ENCODE peak calls at places on chromosomes 12 and 14, in six cellular contexts. Z is Peyer's patch; G is spleen; V is CD8-positive, alpha-beta T cell; D is ovary; H is A549. M is an unnamed sample.

GRCh38 chr14:102902086-102902485 is 20.4 kb upstream of the AMN start:
- DNase-seq in D (no peak), V (no peak), H (no peak), Z (no peak), G (peak), M (no peak)

GRCh38 chr14:58744951-58745350 is 107.2 kb downstream of the DACT1 start:
- DNase-seq in G (no peak), D (no peak), V (no peak), H (no peak), Z (no peak), M (no peak)

GRCh38 chr12:105279460-105280056 is 43.6 kb upstream of the APPL2 start:
- DNase-seq in G (no peak), D (no peak), Z (no peak), V (peak), H (no peak), M (no peak)

GRCh38 chr12:51755251-51755650 is 93.3 kb downstream of the FIGNL2 start:
- DNase-seq in D (no peak), V (no peak), G (no peak), Z (no peak), H (no peak), M (no peak)

GRCh38 chr12:86801439-86801838 is 545.2 kb upstream of the MGAT4C start:
- DNase-seq in D (no peak), G (no peak), V (no peak), Z (no peak), H (no peak), M (no peak)

GRCh38 chr14:102501751-102502315 is 7.7 kb downstream of the ANKRD9 start:
- DNase-seq in G (no peak), H (no peak), V (no peak), D (no peak), Z (no peak), M (no peak)

GRCh38 chr12:66092559-66093269 is 37.8 kb downstream of the LLPH start:
- DNase-seq in D (no peak), Z (no peak), H (no peak), V (no peak), G (no peak), M (peak)

GRCh38 chr14:33364536-33364935 is 425.9 kb downstream of the NPAS3 start:
- DNase-seq in Z (no peak), D (no peak), H (no peak), G (no peak), V (no peak), M (no peak)

GRCh38 chr14:39641224-39641623 is 209.0 kb upstream of the FBXO33 start:
- DNase-seq in D (no peak), G (no peak), Z (no peak), H (no peak), V (no peak), M (no peak)

GRCh38 chr14:20904393-20905029 is 13.3 kb downstream of the RNASE3 start:
- DNase-seq in H (no peak), V (no peak), Z (no peak), G (no peak), D (no peak), M (no peak)

GRCh38 chr14:67695394-67695949 is at the start of gene RDH11:
- DNase-seq in V (peak), D (peak), H (peak), G (peak), Z (peak), M (no peak)

GRCh38 chr12:54001283-54002187 is 1.6 kb downstream of the HOXC9 start:
- DNase-seq in G (peak), V (no peak), H (no peak), D (no peak), Z (no peak), M (no peak)

GRCh38 chr14:99603471-99603933 is 505 bp downstream of the CCDC85C start:
- DNase-seq in G (peak), Z (no peak), V (peak), H (no peak), D (peak), M (no peak)

DNA sequence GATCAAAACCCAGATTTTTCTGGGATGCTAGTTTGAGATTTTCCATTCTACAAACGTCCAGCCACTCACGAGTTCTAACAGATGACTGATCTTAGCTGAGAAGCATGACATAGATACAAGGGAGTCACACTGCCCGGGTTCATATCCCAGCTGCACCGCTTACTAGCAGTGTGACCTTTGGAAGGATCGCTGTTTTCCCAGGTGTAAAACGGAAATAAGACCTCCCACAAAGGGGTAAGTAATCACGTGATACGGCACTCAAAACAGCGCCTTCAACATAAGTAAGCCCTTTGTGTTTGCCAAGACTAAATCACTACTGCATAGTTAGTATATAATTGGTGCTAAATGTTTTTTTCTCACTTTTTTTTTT is 624 bp upstream of the PWP1 start:
- DNase-seq in Z (no peak), V (no peak), D (no peak), G (no peak), H (peak), M (no peak)
- H3K4me3 ChIP-seq in Z (peak), V (peak), D (peak), G (peak), H (peak), M (peak)

GRCh38 chr14:38618514-38618913 is 362.6 kb upstream of the CLEC14A start:
- DNase-seq in G (no peak), H (no peak), D (no peak), V (no peak), Z (no peak), M (no peak)
- TF ChIP-seq CTCF in G (no peak), H (no peak), D (no peak), V (no peak), Z (no peak), M (no peak)

GRCh38 chr12:3651585-3652424 is 101.1 kb downstream of the CRACR2A start:
- DNase-seq in D (no peak), G (no peak), V (no peak), H (no peak), Z (no peak), M (no peak)
- H3K4me3 ChIP-seq in D (no peak), G (no peak), V (no peak), H (no peak), Z (no peak), M (no peak)

DNA sequence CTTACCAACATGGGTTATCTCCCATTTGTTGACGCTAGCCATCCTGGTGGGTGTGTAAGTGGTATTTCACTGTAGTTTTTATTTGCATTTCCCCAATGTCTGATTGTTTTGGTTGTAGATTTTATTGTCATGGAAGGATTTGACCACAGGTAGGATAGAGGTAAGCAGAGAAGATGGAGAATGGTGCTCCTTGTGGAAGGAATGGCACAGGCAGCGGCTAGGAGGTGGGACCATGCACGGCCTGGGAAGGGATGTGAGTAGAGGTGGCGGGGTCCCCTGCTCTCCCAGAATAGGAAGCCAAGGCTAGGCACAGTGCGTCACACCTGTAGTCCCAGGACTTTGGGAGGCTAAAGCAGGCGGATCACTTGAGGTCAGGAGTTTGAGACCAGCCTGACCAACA is 41.4 kb downstream of the PHETA1 start:
- DNase-seq in V (no peak), D (no peak), G (no peak), H (no peak), Z (no peak), M (no peak)
- TF ChIP-seq CTCF in V (no peak), D (no peak), G (no peak), H (no peak), Z (no peak), M (no peak)

GRCh38 chr12:132141976-132142678 is 2.0 kb downstream of the DDX51 start:
- DNase-seq in H (no peak), V (no peak), Z (no peak), D (no peak), G (peak), M (no peak)
- H3K4me3 ChIP-seq in H (no peak), V (no peak), Z (no peak), D (no peak), G (no peak), M (no peak)

DNA sequence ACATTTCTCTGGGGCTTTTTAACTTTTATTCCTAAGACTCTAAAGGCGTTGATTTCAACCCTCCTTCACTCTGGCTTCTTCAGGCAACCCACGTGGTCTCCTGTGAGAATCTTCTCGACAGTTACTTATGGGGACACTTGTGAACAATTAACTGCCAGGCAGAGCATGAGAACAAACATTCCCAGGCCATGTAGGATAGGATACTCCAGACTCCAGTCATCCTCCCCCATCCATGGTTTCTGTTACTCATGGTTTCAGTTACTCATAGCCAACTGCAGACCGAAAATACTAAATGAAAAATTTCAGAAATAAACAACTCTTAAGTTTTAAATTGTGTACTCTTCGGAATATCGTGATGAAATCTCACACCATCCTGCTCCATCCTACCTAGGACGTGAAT is 19.5 kb downstream of the GPR68 start:
- DNase-seq in D (no peak), V (no peak), G (no peak), Z (no peak), H (no peak), M (no peak)
- TF ChIP-seq CTCF in D (no peak), V (no peak), G (no peak), Z (no peak), H (no peak), M (no peak)

GRCh38 chr12:55612646-55613045 is 24.0 kb upstream of the OR10P1 start:
- DNase-seq in G (no peak), Z (no peak), V (no peak), H (no peak), D (no peak), M (no peak)

GRCh38 chr12:55610598-55610997 is 26.1 kb upstream of the OR10P1 start:
- DNase-seq in V (no peak), H (no peak), D (no peak), Z (no peak), G (no peak), M (no peak)

GRCh38 chr12:55619352-55620138 is 17.1 kb upstream of the OR10P1 start:
- DNase-seq in H (peak), G (no peak), Z (no peak), V (peak), D (no peak), M (peak)

DNA sequence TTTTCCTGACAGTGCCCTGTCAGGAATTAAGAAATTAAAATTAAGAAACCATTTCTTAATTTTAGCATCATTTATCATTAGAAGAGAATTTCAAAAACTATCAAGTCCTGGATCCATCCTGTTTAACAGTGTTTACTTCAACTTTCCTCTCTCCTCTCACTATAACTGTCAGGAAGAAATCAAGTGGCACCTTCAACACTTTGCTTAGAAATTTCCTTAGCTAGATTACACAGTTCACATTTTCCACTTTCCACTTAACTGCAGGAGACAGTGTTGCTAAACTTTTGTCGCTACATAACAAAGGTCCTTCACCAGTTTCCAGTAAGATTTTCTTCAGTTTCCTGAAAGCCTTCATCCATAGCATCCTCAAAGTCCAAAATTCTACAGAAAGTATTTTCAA is 21.9 kb upstream of the OR10P1 start:
- DNase-seq in V (no peak), Z (no peak), G (no peak), H (no peak), D (no peak), M (no peak)
- H3K4me3 ChIP-seq in V (no peak), Z (no peak), G (no peak), H (no peak), D (no peak), M (no peak)

GRCh38 chr12:20376984-20377383 is 8.6 kb downstream of the PDE3A start:
- DNase-seq in V (no peak), G (no peak), D (no peak), Z (no peak), H (no peak), M (no peak)
- TF ChIP-seq CTCF in V (no peak), G (peak), D (no peak), Z (no peak), H (peak), M (peak)

DNA sequence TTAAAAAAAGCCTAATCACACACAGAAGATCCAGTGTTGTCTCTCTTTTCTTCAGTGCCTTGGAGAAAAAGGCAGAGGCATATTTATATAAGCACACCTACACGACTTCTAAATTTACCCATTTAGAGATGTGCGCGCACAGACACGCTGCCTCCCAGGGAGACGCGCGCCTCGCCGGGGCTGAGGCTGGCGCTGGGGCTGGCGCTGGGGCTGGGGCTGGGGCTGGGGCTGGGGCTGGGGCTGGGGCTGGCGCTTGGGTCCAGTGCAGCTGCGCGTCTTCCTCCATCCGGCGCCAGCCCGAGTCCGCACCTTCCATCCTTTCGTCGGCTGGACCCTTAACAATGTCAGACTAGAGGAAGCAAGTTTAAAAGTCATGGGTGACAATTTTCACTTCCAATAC is 118.4 kb upstream of the ARID2 start:
- DNase-seq in H (no peak), G (no peak), V (no peak), Z (no peak), D (no peak), M (no peak)
- H3K4me3 ChIP-seq in H (no peak), G (no peak), V (no peak), Z (no peak), D (no peak), M (no peak)

DNA sequence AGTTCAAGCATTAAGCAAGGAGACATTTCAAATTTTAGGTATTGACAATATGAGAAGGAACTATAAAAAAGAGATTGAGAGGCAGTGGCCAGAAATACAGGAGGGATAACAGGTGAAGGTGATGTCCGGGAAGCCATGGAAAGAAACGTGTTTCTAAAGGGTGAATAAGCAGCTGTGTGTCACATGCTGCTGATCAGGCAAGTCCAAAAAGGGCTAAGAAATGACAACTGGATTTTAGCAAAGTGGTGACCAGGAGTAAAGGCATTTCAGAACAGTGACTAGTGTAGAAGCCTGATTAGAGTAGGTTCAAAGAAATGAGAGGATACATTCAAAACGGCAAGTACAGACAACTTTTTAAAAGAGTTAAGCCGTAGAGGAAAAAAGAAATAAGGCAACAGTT is 204.3 kb upstream of the DIO2 start:
- DNase-seq in V (no peak), G (no peak), H (no peak), Z (no peak), D (no peak), M (no peak)
- TF ChIP-seq CTCF in V (no peak), G (no peak), H (no peak), Z (no peak), D (no peak), M (no peak)